ENCODE peak calls at places on chromosomes 16 and 17, in seven cellular contexts. C is HS-27A; L is stimulated activated CD4-positive, alpha-beta T cell treated with anti-CD3 and anti-CD28 coated beads, Interleukin-15, amount 100 ng/mL, for 1 hour; D is activated effector memory CD4-positive, alpha-beta T cell treated with anti-CD3 and anti-CD28 coated beads, Interleukin-2, amount 50 U/mL, for 16 hours; T is naive thymus-derived CD8-positive, alpha-beta T cell; E is epithelial cell of esophagus; M is COR-L47. X is an unnamed sample.

GRCh38 chr17:18257747-18258355 is 687 bp downstream of the FLII start:
- DNase-seq in C (peak), L (no peak), M (no peak), T (peak), E (peak), D (peak), X (no peak)

GRCh38 chr17:79830303-79830702 is 8.9 kb downstream of the CBX4 start:
- DNase-seq in E (no peak), M (no peak), D (no peak), L (no peak), T (no peak), C (no peak), X (no peak)

GRCh38 chr17:64591944-64592343 is 70.2 kb downstream of the SMURF2 start:
- DNase-seq in C (no peak), M (no peak), D (no peak), T (no peak), E (no peak), L (no peak), X (no peak)

GRCh38 chr16:85238233-85238647 is 126.0 kb upstream of the CIBAR2 start:
- DNase-seq in C (no peak), E (no peak), D (no peak), L (no peak), T (no peak), M (peak), X (no peak)

GRCh38 chr16:72769876-72770275 is 278.1 kb downstream of the ZFHX3 start:
- DNase-seq in M (no peak), T (no peak), D (no peak), L (no peak), C (no peak), E (peak), X (no peak)

GRCh38 chr16:11390573-11391495 is 45.6 kb downstream of the RMI2 start:
- DNase-seq in L (no peak), M (peak), T (no peak), C (no peak), E (peak), D (no peak), X (no peak)

GRCh38 chr16:70660672-70661350 is 14.5 kb downstream of the IL34 start:
- DNase-seq in M (no peak), L (no peak), T (no peak), E (no peak), C (no peak), D (no peak), X (no peak)

GRCh38 chr16:81700071-81700779 is 78.9 kb upstream of the PLCG2 start:
- DNase-seq in E (no peak), L (no peak), C (no peak), T (no peak), D (no peak), M (no peak), X (no peak)

GRCh38 chr17:61155590-61156181 is 244.0 kb upstream of the TBX2 start:
- DNase-seq in T (no peak), D (no peak), M (no peak), L (no peak), E (no peak), C (no peak), X (no peak)

GRCh38 chr16:24858219-24859041 is 12.7 kb downstream of the SLC5A11 start:
- DNase-seq in T (peak), M (no peak), L (no peak), C (no peak), D (peak), E (peak), X (no peak)

GRCh38 chr16:82882982-82883863 is 256.5 kb downstream of the CDH13 start:
- DNase-seq in C (no peak), M (no peak), T (no peak), E (no peak), L (no peak), D (no peak), X (no peak)

GRCh38 chr16:82995927-82996441 is 369.2 kb downstream of the CDH13 start:
- DNase-seq in C (peak), E (peak), M (no peak), D (no peak), L (no peak), T (no peak), X (no peak)

GRCh38 chr17:79072544-79072943 is 2.1 kb upstream of the ENGASE start:
- DNase-seq in C (no peak), E (no peak), D (peak), T (no peak), L (no peak), M (no peak), X (no peak)

GRCh38 chr16:53458623-53459022 is 24.4 kb downstream of the RBL2 start:
- DNase-seq in L (no peak), M (no peak), C (no peak), E (no peak), T (no peak), D (no peak), X (no peak)

GRCh38 chr16:51577621-51578303 is 426.7 kb upstream of the SALL1 start:
- DNase-seq in L (no peak), T (no peak), D (no peak), C (no peak), M (no peak), E (peak), X (no peak)

GRCh38 chr16:79598341-79599181 is 2.0 kb downstream of the MAF start:
- DNase-seq in D (peak), T (peak), M (no peak), E (peak), C (no peak), L (no peak), X (no peak)

GRCh38 chr16:86345521-86345920 is 164.8 kb upstream of the FOXF1 start:
- DNase-seq in L (no peak), M (no peak), E (no peak), D (no peak), T (no peak), C (no peak), X (no peak)

GRCh38 chr16:7086842-7087616 is 245.6 kb upstream of the RBFOX1 start:
- DNase-seq in T (no peak), E (no peak), L (no peak), D (no peak), M (peak), C (no peak), X (peak)

GRCh38 chr17:47338026-47338425 is 14.3 kb downstream of the EFCAB13 start:
- DNase-seq in T (no peak), L (no peak), D (no peak), E (no peak), C (no peak), M (no peak), X (no peak)

GRCh38 chr17:6503641-6504195 is 52.6 kb downstream of the PITPNM3 start:
- DNase-seq in M (no peak), D (no peak), E (no peak), L (no peak), T (no peak), C (no peak), X (no peak)

GRCh38 chr17:72351884-72352346 is 231.1 kb downstream of the SOX9 start:
- DNase-seq in T (no peak), C (no peak), D (no peak), M (no peak), L (no peak), E (no peak), X (no peak)

GRCh38 chr16:15979801-15980200 is 30.4 kb downstream of the ABCC1 start:
- DNase-seq in L (no peak), M (no peak), D (no peak), E (no peak), C (no peak), T (no peak), X (no peak)

GRCh38 chr16:2257726-2258125 is 6.3 kb upstream of the ECI1 start:
- DNase-seq in E (no peak), L (no peak), T (no peak), C (no peak), D (no peak), M (no peak), X (no peak)

X was measured in D721Med.